ENCODE peak calls at places on chromosomes 12 and 14, in four cellular contexts. A, T, B and C are unnamed samples.
A peak's percentile ranks its signal among the peaks of the same experiment; 100 is the strongest.

GRCh38 chr12:51863921-51864700 is 15.6 kb upstream of the FIGNL2 start:
- DNase-seq in A (no peak), T (no peak), B (no peak), C (no peak)

GRCh38 chr14:30620178-30620577 is 1.9 kb upstream of the SCFD1 start:
- DNase-seq in A (no peak), T (peak; percentile 87), B (no peak), C (no peak)

GRCh38 chr14:99378782-99379214 is 101.9 kb downstream of the SETD3 start:
- DNase-seq in A (no peak), T (no peak), B (no peak), C (no peak)

GRCh38 chr12:76670776-76671175 is 93.1 kb upstream of the ZDHHC17 start:
- DNase-seq in B (no peak), T (no peak), A (no peak), C (no peak)

GRCh38 chr12:47079365-47079893 is at the start of gene PCED1B:
- DNase-seq in B (peak; percentile 33), T (peak; percentile 83), A (no peak), C (peak; percentile 54)

GRCh38 chr12:5506295-5506694 is 74.4 kb downstream of the NTF3 start:
- DNase-seq in B (no peak), A (no peak), T (no peak), C (no peak)

GRCh38 chr12:75602111-75602510 is 90.7 kb upstream of the KRR1 start:
- DNase-seq in A (peak; percentile 57), B (no peak), T (peak; percentile 67), C (no peak)

GRCh38 chr12:5511644-5512584 is 80.0 kb downstream of the NTF3 start:
- DNase-seq in T (peak; percentile 71), A (no peak), B (no peak), C (peak; percentile 10)

GRCh38 chr12:7219599-7220243 is 30.2 kb downstream of the PEX5 start:
- DNase-seq in B (peak; percentile 49), A (peak; percentile 18), T (peak; percentile 92), C (peak; percentile 49)